ENCODE peak calls at places on chromosomes 6 and 20, in seven cellular contexts. S is stimulated activated CD4-positive, alpha-beta T cell treated with anti-CD3 and anti-CD28 coated beads, Interleukin-12 subunit alpha, Interleukin-12 subunit beta, amount 100 ng/mL, for 48 hours; V is HCEC 1CT; H is T-helper 9 cell; B is fibroblast of the aortic adventitia; W is endothelial cell; K is fibroblast of mammary gland. X is an unnamed sample.

GRCh38 chr6:18263561-18264337 is 581 bp downstream of the DEK start:
- DNase-seq in V (peak; percentile 58), W (peak; percentile 65), H (peak; percentile 21), B (no peak), K (peak; percentile 19), S (no peak), X (peak; percentile 55)

GRCh38 chr6:134454794-134455193 is 136.9 kb upstream of the SGK1 start:
- DNase-seq in H (no peak), V (no peak), S (no peak), W (no peak), K (no peak), B (peak; percentile 69), X (no peak)

GRCh38 chr20:57783956-57784837 is 74.4 kb upstream of the PMEPA1 start:
- DNase-seq in S (no peak), V (no peak), H (no peak), K (no peak), W (no peak), B (no peak), X (no peak)

GRCh38 chr6:145836170-145836569 is 21.6 kb upstream of the FBXO30 start:
- DNase-seq in K (peak; percentile 78), V (peak; percentile 66), S (no peak), B (peak; percentile 55), H (no peak), W (no peak), X (peak; percentile 87)

GRCh38 chr20:57794600-57795346 is 85.0 kb upstream of the PMEPA1 start:
- DNase-seq in H (no peak), K (no peak), V (no peak), S (no peak), B (no peak), W (no peak), X (peak; percentile 18)

GRCh38 chr20:5080384-5080877 is 39.3 kb downstream of the PCNA start:
- DNase-seq in B (peak; percentile 87), H (no peak), K (peak; percentile 69), S (no peak), W (no peak), V (peak; percentile 20), X (peak; percentile 78)

GRCh38 chr20:52179331-52180166 is 12.0 kb downstream of the ZFP64 start:
- DNase-seq in W (no peak), K (no peak), S (no peak), V (no peak), B (no peak), H (no peak), X (no peak)

GRCh38 chr6:4723383-4723782 is 52.8 kb upstream of the CDYL start:
- DNase-seq in W (no peak), H (no peak), B (no peak), S (no peak), K (no peak), V (no peak), X (no peak)

GRCh38 chr6:15481892-15482291 is 180.9 kb downstream of the DTNBP1 start:
- DNase-seq in S (no peak), V (no peak), B (no peak), H (no peak), K (no peak), W (no peak), X (no peak)

X was measured in iris pigment epithelial cell.